ENCODE peak calls at places on chromosomes 11 and 22, in eight cellular contexts. V is progenitor cell of endocrine pancreas, M is cardiac muscle cell, U is GM19239, J is pulmonary artery endothelial cell, Q is fibroblast of the conjunctiva, Y is NCI-H1105 treated with DMSO at 0.1 percent for 48 hours, N is ovary. E is an unnamed sample.

GRCh38 chr11:112785104-112785503 is 176.1 kb upstream of the NCAM1 start:
- DNase-seq in V (no peak), M (peak), U (no peak), J (no peak), Q (no peak), Y (no peak), N (no peak), E (no peak)

GRCh38 chr22:20885557-20886323 is 26.9 kb downstream of the SNAP29 start:
- DNase-seq in V (peak), M (peak), U (peak), J (peak), Q (peak), Y (no peak), N (peak), E (peak)

GRCh38 chr11:2158966-2159365 is 2.0 kb downstream of the INS start:
- DNase-seq in V (no peak), M (no peak), U (no peak), J (no peak), Q (no peak), Y (no peak), N (no peak), E (no peak)

GRCh38 chr11:130849215-130849568 is 67.1 kb downstream of the SNX19 start:
- DNase-seq in V (no peak), M (peak), U (no peak), J (no peak), Q (peak), Y (no peak), N (no peak), E (no peak)

GRCh38 chr22:49969751-49970527 is 9.4 kb downstream of the PIM3 start:
- DNase-seq in V (no peak), M (no peak), U (no peak), J (no peak), Q (no peak), Y (no peak), N (peak), E (no peak)

GRCh38 chr22:46081036-46081830 is 69.1 kb upstream of the PPARA start:
- DNase-seq in V (no peak), M (no peak), U (no peak), J (no peak), Q (no peak), Y (no peak), N (peak), E (no peak)

GRCh38 chr11:27524155-27524554 is 17.6 kb upstream of the LIN7C start:
- DNase-seq in V (no peak), M (peak), U (no peak), J (no peak), Q (no peak), Y (no peak), N (no peak), E (peak)

GRCh38 chr11:117604349-117604995 is 192.5 kb downstream of the DSCAML1 start:
- DNase-seq in V (no peak), M (no peak), U (no peak), J (no peak), Q (no peak), Y (peak), N (no peak), E (no peak)

GRCh38 chr11:1297576-1298473 is 11.6 kb downstream of the TOLLIP start:
- DNase-seq in V (no peak), M (no peak), U (no peak), J (no peak), Q (no peak), Y (no peak), N (no peak), E (no peak)

GRCh38 chr11:5476184-5476819 is 12.2 kb upstream of the OR52D1 start:
- DNase-seq in V (peak), M (peak), U (peak), J (peak), Q (peak), Y (peak), N (no peak), E (peak)

GRCh38 chr11:126419801-126420729 is 64.6 kb downstream of the ST3GAL4 start:
- DNase-seq in V (no peak), M (peak), U (peak), J (no peak), Q (no peak), Y (no peak), N (no peak), E (no peak)

GRCh38 chr11:128451651-128452470 is 135.5 kb downstream of the ETS1 start:
- DNase-seq in V (no peak), M (peak), U (no peak), J (no peak), Q (no peak), Y (no peak), N (peak), E (no peak)

GRCh38 chr11:75347781-75348613 is 3.5 kb downstream of the ARRB1 start:
- DNase-seq in V (no peak), M (peak), U (no peak), J (peak), Q (peak), Y (no peak), N (peak), E (no peak)

GRCh38 chr11:47514825-47515647 is 37.9 kb downstream of the CELF1 start:
- DNase-seq in V (no peak), M (peak), U (no peak), J (no peak), Q (peak), Y (no peak), N (no peak), E (no peak)

GRCh38 chr22:42644422-42645340 is 4.3 kb upstream of the ATP5MGL start:
- DNase-seq in V (no peak), M (peak), U (no peak), J (peak), Q (no peak), Y (no peak), N (peak), E (no peak)

GRCh38 chr11:608751-609354 is 6.9 kb downstream of the IRF7 start:
- DNase-seq in V (no peak), M (no peak), U (no peak), J (no peak), Q (no peak), Y (no peak), N (peak), E (no peak)

GRCh38 chr22:38207898-38208432 is 6.2 kb downstream of the MAFF start:
- DNase-seq in V (no peak), M (no peak), U (no peak), J (no peak), Q (no peak), Y (no peak), N (no peak), E (no peak)

GRCh38 chr11:44779736-44780520 is 53.2 kb downstream of the TSPAN18 start:
- DNase-seq in V (no peak), M (no peak), U (no peak), J (no peak), Q (no peak), Y (no peak), N (no peak), E (no peak)

GRCh38 chr22:39520874-39521857 is 804 bp downstream of the ATF4 start:
- DNase-seq in V (peak), M (peak), U (no peak), J (no peak), Q (peak), Y (peak), N (peak), E (peak)

GRCh38 chr11:122578168-122578825 is 77.2 kb upstream of the UBASH3B start:
- DNase-seq in V (no peak), M (no peak), U (no peak), J (no peak), Q (no peak), Y (no peak), N (no peak), E (no peak)

GRCh38 chr11:120924109-120924508 is 99.8 kb upstream of the TBCEL start:
- DNase-seq in V (no peak), M (no peak), U (no peak), J (no peak), Q (no peak), Y (no peak), N (no peak), E (no peak)

GRCh38 chr11:95104916-95105315 is 15.3 kb downstream of the ENDOD1 start:
- DNase-seq in V (no peak), M (no peak), U (no peak), J (no peak), Q (no peak), Y (no peak), N (no peak), E (no peak)

GRCh38 chr11:80638296-80638695 is 1197.5 kb upstream of the TENM4 start:
- DNase-seq in V (no peak), M (no peak), U (no peak), J (no peak), Q (no peak), Y (no peak), N (no peak), E (no peak)

GRCh38 chr11:44915621-44916020 is 35.1 kb downstream of the TP53I11 start:
- DNase-seq in V (no peak), M (no peak), U (no peak), J (no peak), Q (no peak), Y (no peak), N (no peak), E (no peak)

GRCh38 chr22:47307326-47307725 is 544.9 kb downstream of the TBC1D22A start:
- DNase-seq in V (no peak), M (peak), U (no peak), J (no peak), Q (no peak), Y (no peak), N (no peak), E (no peak)

GRCh38 chr22:19723165-19723989 is at the start of gene GP1BB:
- DNase-seq in V (no peak), M (peak), U (no peak), J (no peak), Q (no peak), Y (peak), N (no peak), E (peak)

GRCh38 chr22:21642584-21643448 is 714 bp downstream of the SDF2L1 start:
- DNase-seq in V (peak), M (peak), U (no peak), J (no peak), Q (no peak), Y (peak), N (no peak), E (peak)

GRCh38 chr11:10926801-10927200 is 68.9 kb upstream of the ZBED5 start:
- DNase-seq in V (no peak), M (no peak), U (no peak), J (no peak), Q (no peak), Y (no peak), N (no peak), E (no peak)

GRCh38 chr11:120141144-120142071 is 3.5 kb upstream of the TRIM29 start:
- DNase-seq in V (no peak), M (no peak), U (no peak), J (no peak), Q (no peak), Y (no peak), N (no peak), E (no peak)

GRCh38 chr11:61784506-61784805 is 7.9 kb downstream of the TMEM258 start:
- DNase-seq in V (no peak), M (no peak), U (no peak), J (no peak), Q (no peak), Y (no peak), N (peak), E (no peak)